ENCODE peak calls at places on chromosomes 4 and X, in ten cellular contexts. One of them, this sample, is unnamed.

GRCh38 chrX:129706395-129707072 is 32.2 kb upstream of the XPNPEP2 start:
- DNase-seq in tibial nerve: no peak
- DNase-seq in posterior cingulate gyrus: peak
- DNase-seq in NAMALWA: no peak
- DNase-seq in memory B cell: no peak
- DNase-seq in upper lobe of right lung: no peak
- DNase-seq in A549: no peak
- DNase-seq in stimulated activated CD4-positive, alpha-beta T cell treated with anti-CD3 and anti-CD28 coated beads, Interleukin-1b, Interleukin-23, amount 100 ng/mL, for 24 hours: no peak
- DNase-seq in posterior vena cava: no peak
- DNase-seq in cardiac fibroblast: no peak
- DNase-seq in this sample: no peak

GRCh38 chrX:124268099-124268498 is 64.4 kb upstream of the TEX13D start:
- DNase-seq in tibial nerve: no peak
- DNase-seq in posterior cingulate gyrus: no peak
- DNase-seq in NAMALWA: no peak
- DNase-seq in memory B cell: no peak
- DNase-seq in upper lobe of right lung: no peak
- DNase-seq in A549: no peak
- DNase-seq in stimulated activated CD4-positive, alpha-beta T cell treated with anti-CD3 and anti-CD28 coated beads, Interleukin-1b, Interleukin-23, amount 100 ng/mL, for 24 hours: no peak
- DNase-seq in posterior vena cava: no peak
- DNase-seq in cardiac fibroblast: no peak
- DNase-seq in this sample: no peak

GRCh38 chrX:110178179-110178865 is 139.6 kb downstream of the AMMECR1 start:
- DNase-seq in tibial nerve: no peak
- DNase-seq in posterior cingulate gyrus: no peak
- DNase-seq in NAMALWA: no peak
- DNase-seq in memory B cell: no peak
- DNase-seq in upper lobe of right lung: no peak
- DNase-seq in A549: no peak
- DNase-seq in stimulated activated CD4-positive, alpha-beta T cell treated with anti-CD3 and anti-CD28 coated beads, Interleukin-1b, Interleukin-23, amount 100 ng/mL, for 24 hours: no peak
- DNase-seq in posterior vena cava: no peak
- DNase-seq in cardiac fibroblast: no peak
- DNase-seq in this sample: no peak

GRCh38 chr4:48290146-48290772 is 20.6 kb upstream of the TEC start:
- DNase-seq in tibial nerve: no peak
- DNase-seq in posterior cingulate gyrus: no peak
- DNase-seq in NAMALWA: peak
- DNase-seq in memory B cell: no peak
- DNase-seq in upper lobe of right lung: no peak
- DNase-seq in A549: peak
- DNase-seq in stimulated activated CD4-positive, alpha-beta T cell treated with anti-CD3 and anti-CD28 coated beads, Interleukin-1b, Interleukin-23, amount 100 ng/mL, for 24 hours: no peak
- DNase-seq in posterior vena cava: no peak
- DNase-seq in cardiac fibroblast: peak
- DNase-seq in this sample: no peak

GRCh38 chr4:105637409-105638258 is 70.9 kb downstream of the INTS12 start:
- DNase-seq in tibial nerve: peak
- DNase-seq in posterior cingulate gyrus: peak
- DNase-seq in NAMALWA: peak
- DNase-seq in memory B cell: peak
- DNase-seq in upper lobe of right lung: peak
- DNase-seq in A549: no peak
- DNase-seq in stimulated activated CD4-positive, alpha-beta T cell treated with anti-CD3 and anti-CD28 coated beads, Interleukin-1b, Interleukin-23, amount 100 ng/mL, for 24 hours: no peak
- DNase-seq in posterior vena cava: peak
- DNase-seq in cardiac fibroblast: peak
- DNase-seq in this sample: peak

GRCh38 chrX:10404435-10404834 is 215.9 kb downstream of the MID1 start:
- DNase-seq in tibial nerve: no peak
- DNase-seq in posterior cingulate gyrus: no peak
- DNase-seq in NAMALWA: no peak
- DNase-seq in memory B cell: no peak
- DNase-seq in upper lobe of right lung: no peak
- DNase-seq in A549: no peak
- DNase-seq in stimulated activated CD4-positive, alpha-beta T cell treated with anti-CD3 and anti-CD28 coated beads, Interleukin-1b, Interleukin-23, amount 100 ng/mL, for 24 hours: no peak
- DNase-seq in posterior vena cava: no peak
- DNase-seq in cardiac fibroblast: peak
- DNase-seq in this sample: no peak

GRCh38 chr4:4869731-4870483 is 10.4 kb downstream of the MSX1 start:
- DNase-seq in tibial nerve: no peak
- DNase-seq in posterior cingulate gyrus: no peak
- DNase-seq in NAMALWA: no peak
- DNase-seq in memory B cell: no peak
- DNase-seq in upper lobe of right lung: no peak
- DNase-seq in A549: no peak
- DNase-seq in stimulated activated CD4-positive, alpha-beta T cell treated with anti-CD3 and anti-CD28 coated beads, Interleukin-1b, Interleukin-23, amount 100 ng/mL, for 24 hours: no peak
- DNase-seq in posterior vena cava: peak
- DNase-seq in cardiac fibroblast: no peak
- DNase-seq in this sample: no peak

GRCh38 chr4:116636917-116637316 is 448.5 kb downstream of the TRAM1L1 start:
- DNase-seq in tibial nerve: no peak
- DNase-seq in posterior cingulate gyrus: no peak
- DNase-seq in NAMALWA: peak
- DNase-seq in memory B cell: no peak
- DNase-seq in upper lobe of right lung: no peak
- DNase-seq in A549: no peak
- DNase-seq in stimulated activated CD4-positive, alpha-beta T cell treated with anti-CD3 and anti-CD28 coated beads, Interleukin-1b, Interleukin-23, amount 100 ng/mL, for 24 hours: no peak
- DNase-seq in posterior vena cava: no peak
- DNase-seq in cardiac fibroblast: no peak
- DNase-seq in this sample: peak

GRCh38 chr4:55808187-55808586 is 11.4 kb upstream of the EXOC1L start:
- DNase-seq in tibial nerve: no peak
- DNase-seq in posterior cingulate gyrus: no peak
- DNase-seq in NAMALWA: peak
- DNase-seq in memory B cell: no peak
- DNase-seq in upper lobe of right lung: no peak
- DNase-seq in A549: no peak
- DNase-seq in stimulated activated CD4-positive, alpha-beta T cell treated with anti-CD3 and anti-CD28 coated beads, Interleukin-1b, Interleukin-23, amount 100 ng/mL, for 24 hours: no peak
- DNase-seq in posterior vena cava: no peak
- DNase-seq in cardiac fibroblast: no peak
- DNase-seq in this sample: no peak

GRCh38 chr4:88143504-88143903 is 14.9 kb downstream of the ABCG2 start:
- DNase-seq in tibial nerve: no peak
- DNase-seq in posterior cingulate gyrus: no peak
- DNase-seq in NAMALWA: no peak
- DNase-seq in memory B cell: no peak
- DNase-seq in upper lobe of right lung: no peak
- DNase-seq in A549: peak
- DNase-seq in stimulated activated CD4-positive, alpha-beta T cell treated with anti-CD3 and anti-CD28 coated beads, Interleukin-1b, Interleukin-23, amount 100 ng/mL, for 24 hours: no peak
- DNase-seq in posterior vena cava: no peak
- DNase-seq in cardiac fibroblast: peak
- DNase-seq in this sample: no peak

GRCh38 chr4:100289980-100290379 is 99.7 kb upstream of the DDIT4L start:
- DNase-seq in tibial nerve: no peak
- DNase-seq in posterior cingulate gyrus: no peak
- DNase-seq in NAMALWA: no peak
- DNase-seq in memory B cell: no peak
- DNase-seq in upper lobe of right lung: no peak
- DNase-seq in A549: no peak
- DNase-seq in stimulated activated CD4-positive, alpha-beta T cell treated with anti-CD3 and anti-CD28 coated beads, Interleukin-1b, Interleukin-23, amount 100 ng/mL, for 24 hours: no peak
- DNase-seq in posterior vena cava: no peak
- DNase-seq in cardiac fibroblast: peak
- DNase-seq in this sample: no peak

GRCh38 chr4:170497105-170497504 is 407.3 kb upstream of the AADAT start:
- DNase-seq in tibial nerve: no peak
- DNase-seq in posterior cingulate gyrus: no peak
- DNase-seq in NAMALWA: no peak
- DNase-seq in memory B cell: no peak
- DNase-seq in upper lobe of right lung: no peak
- DNase-seq in A549: peak
- DNase-seq in stimulated activated CD4-positive, alpha-beta T cell treated with anti-CD3 and anti-CD28 coated beads, Interleukin-1b, Interleukin-23, amount 100 ng/mL, for 24 hours: no peak
- DNase-seq in posterior vena cava: no peak
- DNase-seq in cardiac fibroblast: peak
- DNase-seq in this sample: peak

GRCh38 chr4:67983333-67983732 is 20.0 kb upstream of the TMPRSS11A start:
- DNase-seq in tibial nerve: no peak
- DNase-seq in posterior cingulate gyrus: no peak
- DNase-seq in NAMALWA: no peak
- DNase-seq in memory B cell: no peak
- DNase-seq in upper lobe of right lung: no peak
- DNase-seq in A549: no peak
- DNase-seq in stimulated activated CD4-positive, alpha-beta T cell treated with anti-CD3 and anti-CD28 coated beads, Interleukin-1b, Interleukin-23, amount 100 ng/mL, for 24 hours: no peak
- DNase-seq in posterior vena cava: no peak
- DNase-seq in cardiac fibroblast: no peak
- DNase-seq in this sample: no peak

GRCh38 chrX:53018627-53019026 is 30.0 kb upstream of the GPR173 start:
- DNase-seq in tibial nerve: no peak
- DNase-seq in posterior cingulate gyrus: no peak
- DNase-seq in NAMALWA: no peak
- DNase-seq in memory B cell: no peak
- DNase-seq in upper lobe of right lung: no peak
- DNase-seq in A549: no peak
- DNase-seq in stimulated activated CD4-positive, alpha-beta T cell treated with anti-CD3 and anti-CD28 coated beads, Interleukin-1b, Interleukin-23, amount 100 ng/mL, for 24 hours: no peak
- DNase-seq in posterior vena cava: no peak
- DNase-seq in cardiac fibroblast: no peak
- DNase-seq in this sample: no peak

GRCh38 chr4:89998350-89999098 is 103.9 kb downstream of the MMRN1 start:
- DNase-seq in tibial nerve: no peak
- DNase-seq in posterior cingulate gyrus: no peak
- DNase-seq in NAMALWA: no peak
- DNase-seq in memory B cell: no peak
- DNase-seq in upper lobe of right lung: no peak
- DNase-seq in A549: no peak
- DNase-seq in stimulated activated CD4-positive, alpha-beta T cell treated with anti-CD3 and anti-CD28 coated beads, Interleukin-1b, Interleukin-23, amount 100 ng/mL, for 24 hours: no peak
- DNase-seq in posterior vena cava: no peak
- DNase-seq in cardiac fibroblast: no peak
- DNase-seq in this sample: no peak

GRCh38 chr4:85149656-85150055 is 183.2 kb upstream of the WDFY3 start:
- DNase-seq in tibial nerve: no peak
- DNase-seq in posterior cingulate gyrus: no peak
- DNase-seq in NAMALWA: no peak
- DNase-seq in memory B cell: no peak
- DNase-seq in upper lobe of right lung: no peak
- DNase-seq in A549: no peak
- DNase-seq in stimulated activated CD4-positive, alpha-beta T cell treated with anti-CD3 and anti-CD28 coated beads, Interleukin-1b, Interleukin-23, amount 100 ng/mL, for 24 hours: no peak
- DNase-seq in posterior vena cava: no peak
- DNase-seq in cardiac fibroblast: peak
- DNase-seq in this sample: no peak

GRCh38 chr4:71210831-71211230 is 128.0 kb upstream of the SLC4A4 start:
- DNase-seq in tibial nerve: no peak
- DNase-seq in posterior cingulate gyrus: no peak
- DNase-seq in NAMALWA: no peak
- DNase-seq in memory B cell: no peak
- DNase-seq in upper lobe of right lung: no peak
- DNase-seq in A549: no peak
- DNase-seq in stimulated activated CD4-positive, alpha-beta T cell treated with anti-CD3 and anti-CD28 coated beads, Interleukin-1b, Interleukin-23, amount 100 ng/mL, for 24 hours: no peak
- DNase-seq in posterior vena cava: no peak
- DNase-seq in cardiac fibroblast: peak
- DNase-seq in this sample: no peak

GRCh38 chrX:12814434-12814833 is 23.2 kb downstream of the PRPS2 start:
- DNase-seq in tibial nerve: no peak
- DNase-seq in posterior cingulate gyrus: no peak
- DNase-seq in NAMALWA: peak
- DNase-seq in memory B cell: peak
- DNase-seq in upper lobe of right lung: no peak
- DNase-seq in A549: peak
- DNase-seq in stimulated activated CD4-positive, alpha-beta T cell treated with anti-CD3 and anti-CD28 coated beads, Interleukin-1b, Interleukin-23, amount 100 ng/mL, for 24 hours: no peak
- DNase-seq in posterior vena cava: no peak
- DNase-seq in cardiac fibroblast: peak
- DNase-seq in this sample: peak

This sample was measured in MM.1S.